ENCODE peak calls at places on chromosome 13, in four cellular contexts. One of them, this sample, is unnamed.

GRCh38 chr13:113397606-113398425 is 33.9 kb upstream of the GRTP1 start:
- DNase-seq in HepG2: no peak
- DNase-seq in K562: no peak
- DNase-seq in GM12878: no peak
- DNase-seq in this sample: no peak

GRCh38 chr13:23903906-23904280 is 6.6 kb upstream of the C1QTNF9B start:
- DNase-seq in HepG2: no peak
- DNase-seq in K562: no peak
- DNase-seq in GM12878: no peak
- DNase-seq in this sample: no peak

GRCh38 chr13:113566227-113566561 is 18.4 kb upstream of the TFDP1 start:
- DNase-seq in HepG2: no peak
- DNase-seq in K562: no peak
- DNase-seq in GM12878: no peak
- DNase-seq in this sample: no peak

GRCh38 chr13:103288114-103288513 is 221.9 kb upstream of the SLC10A2 start:
- DNase-seq in HepG2: no peak
- DNase-seq in K562: no peak
- DNase-seq in GM12878: no peak
- DNase-seq in this sample: no peak

GRCh38 chr13:32409561-32410440 is 18.1 kb downstream of the N4BP2L1 start:
- DNase-seq in HepG2: no peak
- DNase-seq in K562: no peak
- DNase-seq in GM12878: no peak
- DNase-seq in this sample: no peak

GRCh38 chr13:44904982-44905381 is 84.3 kb downstream of the NUFIP1 start:
- DNase-seq in HepG2: no peak
- DNase-seq in K562: no peak
- DNase-seq in GM12878: no peak
- DNase-seq in this sample: peak

GRCh38 chr13:19860884-19861655 is 2.4 kb downstream of the ZMYM5 start:
- DNase-seq in HepG2: peak
- DNase-seq in K562: no peak
- DNase-seq in GM12878: no peak
- DNase-seq in this sample: peak

GRCh38 chr13:105998233-105998550 is 537.3 kb downstream of the EFNB2 start:
- DNase-seq in HepG2: no peak
- DNase-seq in K562: no peak
- DNase-seq in GM12878: no peak
- DNase-seq in this sample: no peak

GRCh38 chr13:33723772-33724435 is 94.0 kb upstream of the RFC3 start:
- DNase-seq in HepG2: peak
- DNase-seq in K562: peak
- DNase-seq in GM12878: peak
- DNase-seq in this sample: peak

GRCh38 chr13:97621025-97621424 is 187.1 kb downstream of the RAP2A start:
- DNase-seq in HepG2: no peak
- DNase-seq in K562: no peak
- DNase-seq in GM12878: no peak
- DNase-seq in this sample: no peak

DNA sequence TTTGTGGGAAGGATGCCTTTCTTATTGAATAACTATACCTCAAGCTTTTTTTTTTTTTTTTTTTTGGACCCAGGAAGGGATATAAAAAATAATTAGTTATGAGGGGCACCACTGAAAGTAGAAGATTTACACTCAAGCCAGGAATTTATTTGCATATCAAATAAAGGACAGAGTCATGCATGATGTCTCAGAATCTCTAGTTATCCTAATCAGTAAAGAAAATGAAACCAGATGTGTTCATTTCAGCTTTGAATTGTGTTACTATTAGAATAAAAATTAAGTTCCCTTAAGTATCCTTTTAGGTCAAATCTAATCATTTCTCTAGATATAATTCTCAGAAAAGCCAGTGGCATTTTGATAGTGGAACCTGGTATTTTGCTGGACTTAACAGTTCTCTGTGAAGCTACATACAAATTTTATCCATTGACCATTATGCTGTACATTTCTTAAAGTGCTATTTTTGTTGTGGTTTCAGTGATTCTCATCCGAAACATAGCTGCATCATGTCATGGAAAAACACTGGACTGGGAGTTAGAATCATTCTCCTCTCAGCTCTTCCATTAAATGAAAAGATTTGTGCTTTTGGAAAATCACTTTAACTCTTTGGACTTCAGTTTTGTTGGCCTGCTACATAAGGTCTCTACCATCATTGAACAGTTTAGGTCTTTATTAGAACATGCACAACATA is 129.4 kb downstream of the KCNRG start:
- DNase-seq in HepG2: no peak
- DNase-seq in K562: no peak
- DNase-seq in GM12878: no peak
- DNase-seq in this sample: no peak
- H3K4me2 ChIP-seq in HepG2: no peak
- H3K4me2 ChIP-seq in K562: no peak
- H3K4me2 ChIP-seq in GM12878: no peak
- H3K4me2 ChIP-seq in this sample: no peak

GRCh38 chr13:51912091-51912490 is 50.3 kb downstream of the CCDC70 start:
- DNase-seq in HepG2: no peak
- DNase-seq in K562: no peak
- DNase-seq in GM12878: no peak
- DNase-seq in this sample: no peak

GRCh38 chr13:51914137-51914493 is 52.3 kb downstream of the CCDC70 start:
- DNase-seq in HepG2: no peak
- DNase-seq in K562: no peak
- DNase-seq in GM12878: no peak
- DNase-seq in this sample: no peak

GRCh38 chr13:51912511-51913225 is 50.9 kb downstream of the CCDC70 start:
- DNase-seq in HepG2: no peak
- DNase-seq in K562: no peak
- DNase-seq in GM12878: no peak
- DNase-seq in this sample: no peak

GRCh38 chr13:51916419-51916818 is 54.6 kb downstream of the CCDC70 start:
- DNase-seq in HepG2: no peak
- DNase-seq in K562: no peak
- DNase-seq in GM12878: no peak
- DNase-seq in this sample: no peak

DNA sequence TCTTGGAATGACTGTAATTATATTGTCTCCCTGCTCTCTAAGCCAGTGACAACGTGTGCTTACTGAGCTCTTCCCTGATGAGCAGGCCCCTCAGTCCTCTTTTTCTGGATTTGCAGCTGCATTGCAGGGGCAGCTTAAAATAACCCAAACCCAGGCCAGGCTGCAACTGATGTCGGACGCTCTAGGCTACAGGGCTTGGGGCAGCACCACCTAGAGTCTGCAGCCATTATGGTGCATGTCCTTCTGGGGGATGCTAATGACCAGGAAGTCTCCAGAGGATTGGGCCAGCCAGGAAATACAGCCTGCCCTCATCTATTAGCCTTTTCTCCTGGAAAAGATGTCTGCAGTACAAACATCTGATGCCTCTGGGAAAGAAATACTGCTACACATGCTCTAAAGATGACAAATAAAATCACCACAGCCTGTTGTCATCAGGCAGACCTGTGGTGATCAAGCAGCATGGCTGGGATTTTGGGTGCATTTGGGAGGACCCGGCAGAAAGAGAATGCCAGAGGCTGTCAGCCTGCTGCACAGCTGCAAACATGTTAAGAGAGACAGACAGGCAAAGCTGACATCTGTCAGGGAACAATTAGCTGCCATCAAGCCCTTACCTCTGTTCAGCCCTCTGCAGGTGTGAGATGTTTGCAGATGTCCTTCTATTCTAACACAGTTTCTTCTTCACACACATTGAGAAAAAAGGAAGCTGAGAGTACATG is 51.8 kb downstream of the CCDC70 start:
- DNase-seq in HepG2: no peak
- DNase-seq in K562: no peak
- DNase-seq in GM12878: no peak
- DNase-seq in this sample: no peak
- TF ChIP-seq KDM1A in HepG2: no peak
- TF ChIP-seq KDM1A in K562: no peak
- TF ChIP-seq KDM1A in GM12878: no peak
- TF ChIP-seq KDM1A in this sample: no peak

GRCh38 chr13:42852102-42852501 is 70.7 kb downstream of the FAM216B start:
- DNase-seq in HepG2: no peak
- DNase-seq in K562: no peak
- DNase-seq in GM12878: no peak
- DNase-seq in this sample: no peak
- TF ChIP-seq SMC3 in HepG2: no peak
- TF ChIP-seq SMC3 in K562: no peak
- TF ChIP-seq SMC3 in GM12878: no peak
- TF ChIP-seq SMC3 in this sample: no peak

GRCh38 chr13:51495300-51495699 is 42.5 kb upstream of the INTS6 start:
- DNase-seq in HepG2: no peak
- DNase-seq in K562: no peak
- DNase-seq in GM12878: no peak
- DNase-seq in this sample: no peak

GRCh38 chr13:51499841-51500240 is 47.0 kb upstream of the INTS6 start:
- DNase-seq in HepG2: no peak
- DNase-seq in K562: no peak
- DNase-seq in GM12878: no peak
- DNase-seq in this sample: no peak

GRCh38 chr13:51488212-51488611 is 35.4 kb upstream of the INTS6 start:
- DNase-seq in HepG2: no peak
- DNase-seq in K562: no peak
- DNase-seq in GM12878: no peak
- DNase-seq in this sample: no peak

GRCh38 chr13:51494151-51494550 is 41.3 kb upstream of the INTS6 start:
- DNase-seq in HepG2: no peak
- DNase-seq in K562: no peak
- DNase-seq in GM12878: no peak
- DNase-seq in this sample: no peak
- H3K4me2 ChIP-seq in HepG2: no peak
- H3K4me2 ChIP-seq in K562: no peak
- H3K4me2 ChIP-seq in GM12878: no peak
- H3K4me2 ChIP-seq in this sample: no peak

GRCh38 chr13:99605417-99606321 is 104.4 kb downstream of the TM9SF2 start:
- DNase-seq in HepG2: peak
- DNase-seq in K562: peak
- DNase-seq in GM12878: no peak
- DNase-seq in this sample: peak
- TF ChIP-seq KDM1A in HepG2: no peak
- TF ChIP-seq KDM1A in K562: no peak
- TF ChIP-seq KDM1A in GM12878: no peak
- TF ChIP-seq KDM1A in this sample: no peak

DNA sequence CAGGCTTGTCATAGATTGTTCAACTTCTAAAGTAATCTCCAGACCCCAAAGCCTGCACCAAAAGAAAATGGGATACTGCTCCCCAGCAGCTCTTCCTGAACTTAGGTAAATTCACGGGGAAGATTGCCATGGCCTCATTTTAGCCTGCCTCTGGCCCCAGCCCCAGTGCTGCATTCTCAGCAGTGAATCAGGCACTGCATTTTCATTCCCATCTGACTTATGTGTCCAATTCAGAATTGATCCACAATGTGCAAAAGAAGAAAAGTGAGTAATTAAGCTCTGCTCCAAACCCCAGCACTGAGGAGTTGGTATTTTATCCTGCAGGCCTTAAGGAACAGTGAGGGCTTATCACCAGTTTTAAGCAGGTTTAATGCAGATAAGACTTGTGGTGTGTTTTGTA is 176.4 kb downstream of the KCTD12 start:
- DNase-seq in HepG2: no peak
- DNase-seq in K562: no peak
- DNase-seq in GM12878: no peak
- DNase-seq in this sample: no peak
- TF ChIP-seq SMC3 in HepG2: no peak
- TF ChIP-seq SMC3 in K562: no peak
- TF ChIP-seq SMC3 in GM12878: no peak
- TF ChIP-seq SMC3 in this sample: no peak